ENCODE peak calls at places on chromosome 13, in eight cellular contexts. One of them, this sample, is unnamed.

GRCh38 chr13:20637811-20638210 is 65.7 kb upstream of the IL17D start:
- DNase-seq in RWPE1: no peak
- DNase-seq in adrenal gland: no peak
- DNase-seq in Ammon's horn: peak
- DNase-seq in C1 segment of cervical spinal cord: no peak
- DNase-seq in dermis blood vessel endothelial cell: no peak
- DNase-seq in T-helper 2 cell: no peak
- DNase-seq in germinal center: no peak
- DNase-seq in this sample: no peak

GRCh38 chr13:36709136-36709895 is 35.5 kb downstream of the SERTM1 start:
- DNase-seq in C1 segment of cervical spinal cord: no peak
- DNase-seq in germinal center: no peak
- DNase-seq in RWPE1: no peak
- DNase-seq in adrenal gland: no peak
- DNase-seq in Ammon's horn: no peak
- DNase-seq in T-helper 2 cell: no peak
- DNase-seq in dermis blood vessel endothelial cell: no peak
- DNase-seq in this sample: no peak

GRCh38 chr13:97879646-97880297 is 73.7 kb upstream of the IPO5 start:
- DNase-seq in Ammon's horn: no peak
- DNase-seq in T-helper 2 cell: no peak
- DNase-seq in adrenal gland: no peak
- DNase-seq in germinal center: no peak
- DNase-seq in dermis blood vessel endothelial cell: peak
- DNase-seq in RWPE1: peak
- DNase-seq in C1 segment of cervical spinal cord: no peak
- DNase-seq in this sample: no peak

GRCh38 chr13:45934283-45934682 is 82.7 kb upstream of the SIAH3 start:
- DNase-seq in Ammon's horn: no peak
- DNase-seq in RWPE1: no peak
- DNase-seq in dermis blood vessel endothelial cell: no peak
- DNase-seq in T-helper 2 cell: no peak
- DNase-seq in adrenal gland: no peak
- DNase-seq in C1 segment of cervical spinal cord: no peak
- DNase-seq in germinal center: no peak
- DNase-seq in this sample: no peak

GRCh38 chr13:53142301-53142700 is 113.7 kb downstream of the OLFM4 start:
- DNase-seq in germinal center: no peak
- DNase-seq in RWPE1: no peak
- DNase-seq in dermis blood vessel endothelial cell: no peak
- DNase-seq in T-helper 2 cell: no peak
- DNase-seq in adrenal gland: no peak
- DNase-seq in C1 segment of cervical spinal cord: no peak
- DNase-seq in Ammon's horn: no peak
- DNase-seq in this sample: no peak

GRCh38 chr13:112905990-112906641 is 62.9 kb upstream of the MCF2L start:
- DNase-seq in RWPE1: peak
- DNase-seq in germinal center: no peak
- DNase-seq in adrenal gland: no peak
- DNase-seq in dermis blood vessel endothelial cell: no peak
- DNase-seq in C1 segment of cervical spinal cord: no peak
- DNase-seq in T-helper 2 cell: no peak
- DNase-seq in Ammon's horn: no peak
- DNase-seq in this sample: no peak

GRCh38 chr13:25943666-25944065 is 108.2 kb downstream of the SHISA2 start:
- DNase-seq in T-helper 2 cell: no peak
- DNase-seq in adrenal gland: no peak
- DNase-seq in germinal center: no peak
- DNase-seq in Ammon's horn: peak
- DNase-seq in dermis blood vessel endothelial cell: no peak
- DNase-seq in C1 segment of cervical spinal cord: no peak
- DNase-seq in RWPE1: no peak
- DNase-seq in this sample: no peak

GRCh38 chr13:44011036-44011435 is 131.3 kb downstream of the LACC1 start:
- DNase-seq in germinal center: no peak
- DNase-seq in RWPE1: no peak
- DNase-seq in C1 segment of cervical spinal cord: no peak
- DNase-seq in T-helper 2 cell: no peak
- DNase-seq in Ammon's horn: no peak
- DNase-seq in dermis blood vessel endothelial cell: no peak
- DNase-seq in adrenal gland: peak
- DNase-seq in this sample: no peak

GRCh38 chr13:54628383-54628782 is 1599.8 kb downstream of the OLFM4 start:
- DNase-seq in dermis blood vessel endothelial cell: no peak
- DNase-seq in germinal center: no peak
- DNase-seq in T-helper 2 cell: no peak
- DNase-seq in adrenal gland: no peak
- DNase-seq in RWPE1: no peak
- DNase-seq in C1 segment of cervical spinal cord: no peak
- DNase-seq in Ammon's horn: no peak
- DNase-seq in this sample: no peak

GRCh38 chr13:33236021-33236420 is 49.5 kb downstream of the STARD13 start:
- DNase-seq in Ammon's horn: no peak
- DNase-seq in T-helper 2 cell: no peak
- DNase-seq in dermis blood vessel endothelial cell: peak
- DNase-seq in RWPE1: peak
- DNase-seq in C1 segment of cervical spinal cord: no peak
- DNase-seq in adrenal gland: no peak
- DNase-seq in germinal center: no peak
- DNase-seq in this sample: no peak

GRCh38 chr13:20015763-20016162 is 57.2 kb downstream of the ZMYM2 start:
- DNase-seq in T-helper 2 cell: no peak
- DNase-seq in RWPE1: no peak
- DNase-seq in C1 segment of cervical spinal cord: no peak
- DNase-seq in germinal center: no peak
- DNase-seq in Ammon's horn: no peak
- DNase-seq in dermis blood vessel endothelial cell: no peak
- DNase-seq in adrenal gland: no peak
- DNase-seq in this sample: no peak

This sample was measured in activated CD4-positive, CD25-positive, alpha-beta regulatory T cell treated with anti-CD3 and anti-CD28 coated beads, Interleukin-2, amount 50 U/mL, for 16 hours.